ENCODE peak calls at places on chromosomes 7 and 10, in four cellular contexts. J is IMR-90, E is mesendoderm, Z is H1. O is an unnamed sample.

GRCh38 chr10:87931836-87932230 is 68.4 kb downstream of the PTEN start:
- DNase-seq in E (no peak), Z (no peak), J (peak), O (no peak)

GRCh38 chr7:118858651-118859149 is 634.2 kb downstream of the ANKRD7 start:
- DNase-seq in J (no peak), E (no peak), Z (no peak), O (peak)

GRCh38 chr7:131249003-131249402 is 78.7 kb upstream of the MKLN1 start:
- DNase-seq in E (peak), J (peak), Z (no peak), O (no peak)

GRCh38 chr10:26950934-26951333 is 90.2 kb upstream of the ABI1 start:
- DNase-seq in Z (no peak), J (no peak), E (no peak), O (no peak)

GRCh38 chr7:50851451-50851850 is 68.8 kb upstream of the GRB10 start:
- DNase-seq in Z (no peak), E (no peak), J (peak), O (no peak)

GRCh38 chr10:113381906-113382562 is 170.8 kb upstream of the HABP2 start:
- DNase-seq in Z (no peak), E (peak), J (peak), O (no peak)

GRCh38 chr10:123019941-123020703 is 11.3 kb downstream of the ACADSB start:
- DNase-seq in Z (no peak), J (no peak), E (no peak), O (no peak)

GRCh38 chr7:139043823-139044812 is 8.3 kb upstream of the ZC3HAV1L start:
- DNase-seq in E (no peak), Z (no peak), J (peak), O (no peak)

GRCh38 chr10:11170993-11171416 is 153.3 kb downstream of the CELF2 start:
- DNase-seq in Z (peak), J (no peak), E (no peak), O (no peak)

GRCh38 chr7:116698930-116699722 is 27.1 kb downstream of the MET start:
- DNase-seq in Z (no peak), J (no peak), E (no peak), O (no peak)

GRCh38 chr7:139340808-139341057 is 404 bp upstream of the FMC1 start:
- DNase-seq in E (no peak), J (no peak), Z (no peak), O (no peak)

GRCh38 chr7:139825666-139826290 is 3.3 kb upstream of the TBXAS1 start:
- DNase-seq in E (no peak), J (peak), Z (no peak), O (no peak)

GRCh38 chr7:69814421-69814962 is 216.2 kb downstream of the AUTS2 start:
- DNase-seq in J (no peak), E (peak), Z (no peak), O (peak)

GRCh38 chr7:24828871-24829661 is 71.8 kb upstream of the GSDME start:
- DNase-seq in Z (no peak), E (peak), J (no peak), O (no peak)

GRCh38 chr10:310976-311639 is 175.9 kb downstream of the ZMYND11 start:
- DNase-seq in Z (no peak), J (peak), E (no peak), O (no peak)

GRCh38 chr7:2116086-2116810 is 116.5 kb downstream of the MAD1L1 start:
- DNase-seq in E (no peak), Z (no peak), J (peak), O (no peak)

GRCh38 chr7:30468791-30469190 is 9.8 kb downstream of the NOD1 start:
- DNase-seq in Z (no peak), E (no peak), J (peak), O (no peak)

GRCh38 chr10:132248455-132249231 is 59.1 kb downstream of the STK32C start:
- DNase-seq in Z (peak), J (no peak), E (peak), O (peak)

GRCh38 chr10:127815147-127815546 is 77.6 kb downstream of the CLRN3 start:
- DNase-seq in J (no peak), E (no peak), Z (no peak), O (no peak)

GRCh38 chr10:3681642-3682554 is 103.1 kb downstream of the KLF6 start:
- DNase-seq in J (no peak), Z (no peak), E (peak), O (no peak)

GRCh38 chr10:46223064-46223480 is 63.7 kb upstream of the ANTXRL start:
- DNase-seq in Z (peak), E (no peak), J (no peak), O (peak)

GRCh38 chr10:71457908-71458307 is 61.2 kb downstream of the CDH23 start:
- DNase-seq in E (no peak), J (no peak), Z (no peak), O (no peak)

GRCh38 chr10:12766222-12766621 is 235.3 kb downstream of the CCDC3 start:
- DNase-seq in J (no peak), E (no peak), Z (no peak), O (peak)
- H4K5ac ChIP-seq in J (no peak), E (no peak), Z (no peak), O (peak)

DNA sequence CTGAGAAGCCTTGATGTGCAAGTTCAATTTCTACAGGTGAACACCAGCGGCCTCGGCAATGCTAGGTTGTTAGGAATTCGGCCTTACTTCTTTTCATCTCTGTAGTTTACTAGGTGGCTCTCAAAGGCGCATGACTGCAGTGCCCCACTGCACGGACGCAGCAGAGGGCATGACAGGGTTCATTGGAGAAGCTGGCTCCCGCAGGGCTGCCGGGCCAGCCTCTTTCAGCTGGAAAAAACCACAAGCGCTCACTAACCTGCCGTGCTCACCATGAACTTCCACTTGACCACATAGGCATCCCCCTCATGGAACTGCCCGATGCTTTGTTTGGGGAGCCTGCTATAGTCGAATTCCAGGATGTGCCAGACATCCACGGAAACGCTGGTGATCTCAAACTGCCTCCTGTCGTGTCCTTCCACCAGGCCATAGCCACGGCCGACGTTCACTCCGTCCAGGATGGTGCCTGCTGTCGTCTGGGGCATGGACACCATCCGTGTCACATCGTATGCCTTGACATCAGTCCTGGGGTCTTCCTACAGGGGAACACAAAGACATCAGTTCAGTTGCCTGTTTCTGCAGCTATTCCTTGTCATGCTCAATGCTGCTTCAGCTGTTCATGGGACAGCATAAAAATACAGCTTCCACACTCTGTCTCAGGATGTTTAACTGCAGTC is 154.4 kb downstream of the SVIL start:
- DNase-seq in J (no peak), E (no peak), Z (no peak), O (no peak)
- H4K5ac ChIP-seq in J (no peak), E (no peak), Z (no peak), O (no peak)

DNA sequence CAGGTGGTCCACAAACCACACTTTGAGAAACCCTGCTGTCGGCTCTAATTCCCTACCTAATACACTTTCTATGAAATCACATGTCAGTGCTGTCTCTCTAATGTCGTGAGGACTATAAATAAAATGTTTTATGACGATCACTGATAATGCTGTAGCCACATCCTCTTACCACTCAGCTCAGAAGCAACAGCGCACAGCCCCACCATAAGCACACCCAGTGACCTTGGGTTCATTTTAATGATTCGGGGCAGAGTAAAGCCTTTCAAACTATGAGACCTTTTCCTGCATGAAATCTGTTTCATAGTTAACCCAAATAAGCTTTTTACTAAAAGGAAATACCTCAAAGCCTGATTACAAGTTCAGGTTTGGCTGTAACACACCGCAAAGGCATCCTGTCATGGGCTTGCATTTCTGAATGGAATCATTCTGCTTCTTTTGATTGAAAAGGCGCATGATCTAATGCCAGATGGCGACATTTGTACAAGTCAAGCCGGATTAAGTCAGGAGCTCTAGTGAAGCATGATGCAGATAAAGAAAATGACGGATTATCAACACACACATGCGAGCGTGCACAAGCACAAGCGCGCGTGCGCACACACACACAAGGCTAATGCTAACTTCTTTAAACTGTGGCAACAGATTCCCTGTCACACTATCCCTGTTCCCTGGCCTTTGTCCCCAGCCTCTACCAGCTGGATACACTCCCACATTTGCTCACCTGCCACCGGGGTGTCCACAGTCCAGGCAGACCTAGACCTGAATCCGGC is 180.5 kb upstream of the PDE1C start:
- DNase-seq in J (no peak), E (no peak), Z (no peak), O (no peak)
- H4K5ac ChIP-seq in J (no peak), E (no peak), Z (no peak), O (no peak)

GRCh38 chr7:104851268-104851667 is 162.7 kb upstream of the KMT2E start:
- DNase-seq in J (no peak), Z (no peak), E (no peak), O (no peak)

GRCh38 chr7:104843198-104843597 is 170.8 kb upstream of the KMT2E start:
- DNase-seq in E (no peak), J (no peak), Z (no peak), O (no peak)

GRCh38 chr7:104852386-104852785 is 161.6 kb upstream of the KMT2E start:
- DNase-seq in E (no peak), J (no peak), Z (no peak), O (no peak)

GRCh38 chr7:104845541-104845940 is 168.5 kb upstream of the KMT2E start:
- DNase-seq in Z (no peak), E (no peak), J (no peak), O (no peak)

GRCh38 chr7:104848386-104848990 is 165.5 kb upstream of the KMT2E start:
- DNase-seq in J (peak), Z (peak), E (peak), O (peak)
- H4K5ac ChIP-seq in J (no peak), Z (no peak), E (no peak), O (no peak)

DNA sequence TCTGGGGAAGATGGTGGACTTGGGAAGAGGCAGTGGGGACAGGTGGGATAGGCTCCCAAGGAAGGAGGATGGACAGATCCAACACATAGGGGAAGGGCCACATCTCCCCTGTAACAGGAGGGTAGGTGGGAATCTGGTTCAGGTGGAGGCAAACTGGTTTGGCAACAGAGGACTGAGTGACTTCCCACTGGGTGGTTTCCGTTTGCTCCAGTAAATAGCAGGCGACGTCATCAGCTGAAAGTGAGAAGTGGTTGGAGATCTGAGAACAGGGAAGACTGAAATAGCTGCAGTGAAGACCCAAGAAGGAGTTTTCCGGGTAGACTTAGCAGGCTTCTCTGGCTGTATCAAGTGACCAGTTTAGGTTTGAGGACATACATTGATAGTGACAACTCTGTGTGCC is 504.4 kb downstream of the GALNT17 start:
- DNase-seq in E (peak), Z (no peak), J (no peak), O (peak)
- H4K5ac ChIP-seq in E (no peak), Z (no peak), J (no peak), O (no peak)